ENCODE peak calls at places on chromosomes 13 and 19, in eight cellular contexts. U, B, F, I, A, P, M and K are unnamed samples.

GRCh38 chr19:9531933-9532332 is 6.5 kb downstream of the ZNF426 start:
- DNase-seq in B (no peak), M (no peak), U (no peak), P (no peak), A (no peak), F (no peak), I (no peak), K (no peak)

GRCh38 chr13:106373989-106374572 is 161.4 kb downstream of the EFNB2 start:
- DNase-seq in P (no peak), A (no peak), I (peak), U (no peak), F (no peak), M (no peak), B (no peak), K (peak)

GRCh38 chr19:12796146-12797071 is 5.1 kb downstream of the JUNB start:
- DNase-seq in F (peak), I (peak), M (peak), A (no peak), P (peak), B (no peak), U (no peak), K (peak)

GRCh38 chr19:29881386-29881785 is 60.7 kb upstream of the URI1 start:
- DNase-seq in M (peak), B (no peak), F (no peak), I (no peak), P (no peak), U (no peak), A (no peak), K (no peak)

GRCh38 chr13:23992722-23993438 is 95.6 kb upstream of the C1QTNF9B start:
- DNase-seq in B (no peak), M (no peak), P (no peak), A (no peak), I (no peak), F (no peak), U (no peak), K (peak)

GRCh38 chr13:60562081-60562764 is 165.2 kb downstream of the TDRD3 start:
- DNase-seq in F (no peak), U (no peak), B (no peak), I (no peak), M (no peak), A (no peak), P (no peak), K (no peak)

GRCh38 chr19:18999896-19000620 is 33.3 kb downstream of the SUGP2 start:
- DNase-seq in A (no peak), F (no peak), I (no peak), U (no peak), P (no peak), B (no peak), M (peak), K (no peak)

GRCh38 chr19:34967551-34967950 is 3.5 kb upstream of the ZNF792 start:
- DNase-seq in F (no peak), M (no peak), U (no peak), P (no peak), A (no peak), B (no peak), I (no peak), K (no peak)

GRCh38 chr19:12769689-12770088 is 5.7 kb downstream of the HOOK2 start:
- DNase-seq in U (no peak), I (peak), P (no peak), B (no peak), F (peak), M (no peak), A (no peak), K (peak)

GRCh38 chr13:40485611-40486517 is 180.6 kb downstream of the FOXO1 start:
- DNase-seq in I (peak), F (no peak), B (peak), P (no peak), A (no peak), M (no peak), U (no peak), K (peak)

GRCh38 chr13:114043421-114044053 is 69.7 kb upstream of the C13orf46 start:
- DNase-seq in B (no peak), A (peak), U (no peak), P (no peak), I (no peak), M (peak), F (peak), K (peak)

GRCh38 chr13:57557979-57558529 is 73.5 kb upstream of the PCDH17 start:
- DNase-seq in P (no peak), I (no peak), F (no peak), A (peak), B (no peak), M (no peak), U (no peak), K (no peak)

GRCh38 chr13:83048419-83048818 is 833.9 kb downstream of the SLITRK1 start:
- DNase-seq in F (no peak), M (peak), P (no peak), B (no peak), I (no peak), A (no peak), U (no peak), K (no peak)

GRCh38 chr19:1360818-1361461 is 22.8 kb upstream of the NDUFS7 start:
- DNase-seq in I (no peak), U (no peak), M (peak), F (no peak), P (no peak), A (no peak), B (no peak), K (no peak)